ENCODE peak calls at places on chromosomes 12 and 14, in five cellular contexts. One of them, this sample, is unnamed.

GRCh38 chr14:94342334-94342934 is 19.3 kb upstream of the SERPINA6 start:
- DNase-seq in Panc1: peak; percentile 93
- DNase-seq in GM23338: no peak
- DNase-seq in A549: peak; percentile 90
- DNase-seq in HCT116: peak; percentile 95
- DNase-seq in this sample: peak; percentile 19

GRCh38 chr12:125639826-125640225 is 574.6 kb downstream of the AACS start:
- DNase-seq in Panc1: no peak
- DNase-seq in A549: no peak
- DNase-seq in GM23338: no peak
- DNase-seq in HCT116: no peak
- DNase-seq in this sample: no peak

GRCh38 chr12:120783197-120783596 is 57.6 kb downstream of the ACADS start:
- DNase-seq in HCT116: peak; percentile 33
- DNase-seq in A549: no peak
- DNase-seq in Panc1: no peak
- DNase-seq in GM23338: no peak
- DNase-seq in this sample: no peak

GRCh38 chr12:38159092-38159551 is 157.5 kb upstream of the ALG10B start:
- DNase-seq in A549: no peak
- DNase-seq in GM23338: no peak
- DNase-seq in HCT116: no peak
- DNase-seq in Panc1: no peak
- DNase-seq in this sample: no peak

GRCh38 chr12:40152783-40153383 is 47.0 kb upstream of the SLC2A13 start:
- DNase-seq in Panc1: peak; percentile 13
- DNase-seq in HCT116: peak; percentile 24
- DNase-seq in GM23338: peak; percentile 65
- DNase-seq in A549: peak; percentile 65
- DNase-seq in this sample: peak; percentile 14

GRCh38 chr12:4763549-4763948 is 43.3 kb downstream of the GALNT8 start:
- DNase-seq in A549: peak; percentile 66
- DNase-seq in HCT116: peak; percentile 45
- DNase-seq in GM23338: peak; percentile 96
- DNase-seq in Panc1: no peak
- DNase-seq in this sample: peak; percentile 38

GRCh38 chr12:61821381-61821780 is 438.8 kb upstream of the USP15 start:
- DNase-seq in Panc1: no peak
- DNase-seq in GM23338: no peak
- DNase-seq in A549: no peak
- DNase-seq in HCT116: no peak
- DNase-seq in this sample: no peak

GRCh38 chr14:88895116-88895515 is 70.7 kb downstream of the TTC8 start:
- DNase-seq in GM23338: no peak
- DNase-seq in HCT116: no peak
- DNase-seq in Panc1: no peak
- DNase-seq in A549: peak; percentile 14
- DNase-seq in this sample: no peak

GRCh38 chr12:59459966-59460365 is 135.9 kb upstream of the SLC16A7 start:
- DNase-seq in GM23338: peak; percentile 11
- DNase-seq in A549: no peak
- DNase-seq in HCT116: no peak
- DNase-seq in Panc1: no peak
- DNase-seq in this sample: no peak

GRCh38 chr12:92356405-92356804 is 210.8 kb upstream of the BTG1 start:
- DNase-seq in Panc1: no peak
- DNase-seq in HCT116: no peak
- DNase-seq in A549: no peak
- DNase-seq in GM23338: no peak
- DNase-seq in this sample: no peak

GRCh38 chr12:88142610-88142991 is 494 bp downstream of the TMTC3 start:
- DNase-seq in GM23338: peak; percentile 51
- DNase-seq in A549: peak; percentile 6
- DNase-seq in HCT116: no peak
- DNase-seq in Panc1: no peak
- DNase-seq in this sample: no peak

GRCh38 chr14:30333934-30334333 is 225.0 kb upstream of the G2E3 start:
- DNase-seq in Panc1: no peak
- DNase-seq in GM23338: no peak
- DNase-seq in HCT116: no peak
- DNase-seq in A549: no peak
- DNase-seq in this sample: no peak

GRCh38 chr12:109779382-109779781 is 53.8 kb downstream of the TRPV4 start:
- DNase-seq in Panc1: no peak
- DNase-seq in HCT116: no peak
- DNase-seq in A549: peak; percentile 44
- DNase-seq in GM23338: no peak
- DNase-seq in this sample: no peak

GRCh38 chr12:76241371-76241770 is 106.8 kb downstream of the BBS10 start:
- DNase-seq in A549: no peak
- DNase-seq in HCT116: no peak
- DNase-seq in Panc1: no peak
- DNase-seq in GM23338: no peak
- DNase-seq in this sample: no peak

GRCh38 chr12:72647139-72647538 is 375.0 kb downstream of the TRHDE start:
- DNase-seq in A549: no peak
- DNase-seq in Panc1: no peak
- DNase-seq in HCT116: no peak
- DNase-seq in GM23338: no peak
- DNase-seq in this sample: no peak

GRCh38 chr14:101065246-101065645 is 161.7 kb upstream of the RTL1 start:
- DNase-seq in Panc1: no peak
- DNase-seq in GM23338: no peak
- DNase-seq in A549: no peak
- DNase-seq in HCT116: no peak
- DNase-seq in this sample: no peak

GRCh38 chr14:24171422-24172260 is at the start of gene REC8:
- DNase-seq in HCT116: no peak
- DNase-seq in GM23338: peak; percentile 100
- DNase-seq in Panc1: no peak
- DNase-seq in A549: no peak
- DNase-seq in this sample: peak; percentile 97

GRCh38 chr12:120399531-120399930 is 30.6 kb upstream of the MSI1 start:
- DNase-seq in HCT116: no peak
- DNase-seq in GM23338: no peak
- DNase-seq in Panc1: no peak
- DNase-seq in A549: no peak
- DNase-seq in this sample: no peak

GRCh38 chr12:95763809-95764253 is 26.7 kb downstream of the NTN4 start:
- DNase-seq in HCT116: peak; percentile 52
- DNase-seq in Panc1: peak; percentile 82
- DNase-seq in GM23338: no peak
- DNase-seq in A549: peak; percentile 80
- DNase-seq in this sample: no peak

GRCh38 chr12:118190266-118190665 is 54.3 kb downstream of the PEBP1 start:
- DNase-seq in HCT116: no peak
- DNase-seq in Panc1: no peak
- DNase-seq in GM23338: peak; percentile 10
- DNase-seq in A549: no peak
- DNase-seq in this sample: peak; percentile 33

GRCh38 chr12:98725481-98726247 is 80.6 kb downstream of the APAF1 start:
- DNase-seq in Panc1: no peak
- DNase-seq in GM23338: peak; percentile 75
- DNase-seq in HCT116: peak; percentile 21
- DNase-seq in A549: peak; percentile 19
- DNase-seq in this sample: peak; percentile 46

GRCh38 chr12:12467222-12467621 is 95.4 kb downstream of the DUSP16 start:
- DNase-seq in GM23338: no peak
- DNase-seq in HCT116: no peak
- DNase-seq in Panc1: no peak
- DNase-seq in A549: no peak
- DNase-seq in this sample: no peak

GRCh38 chr12:80590085-80590484 is 117.3 kb upstream of the MYF6 start:
- DNase-seq in GM23338: peak; percentile 2
- DNase-seq in A549: no peak
- DNase-seq in Panc1: no peak
- DNase-seq in HCT116: no peak
- DNase-seq in this sample: no peak

GRCh38 chr12:76471579-76471978 is 88.0 kb downstream of the OSBPL8 start:
- DNase-seq in HCT116: no peak
- DNase-seq in GM23338: no peak
- DNase-seq in Panc1: no peak
- DNase-seq in A549: no peak
- DNase-seq in this sample: no peak

GRCh38 chr12:14514946-14515345 is 52.7 kb downstream of the PLBD1 start:
- DNase-seq in HCT116: no peak
- DNase-seq in GM23338: no peak
- DNase-seq in A549: no peak
- DNase-seq in Panc1: no peak
- DNase-seq in this sample: no peak

GRCh38 chr14:103404920-103405319 is 19.7 kb downstream of the MARK3 start:
- DNase-seq in Panc1: no peak
- DNase-seq in A549: no peak
- DNase-seq in HCT116: no peak
- DNase-seq in GM23338: no peak
- DNase-seq in this sample: no peak

GRCh38 chr12:58933068-58933681 is 12.9 kb upstream of the LRIG3 start:
- DNase-seq in HCT116: no peak
- DNase-seq in A549: no peak
- DNase-seq in GM23338: peak; percentile 34
- DNase-seq in Panc1: no peak
- DNase-seq in this sample: no peak

GRCh38 chr14:86739761-86740160 is 1209.8 kb downstream of the FLRT2 start:
- DNase-seq in Panc1: no peak
- DNase-seq in A549: no peak
- DNase-seq in HCT116: no peak
- DNase-seq in GM23338: no peak
- DNase-seq in this sample: no peak

DNA sequence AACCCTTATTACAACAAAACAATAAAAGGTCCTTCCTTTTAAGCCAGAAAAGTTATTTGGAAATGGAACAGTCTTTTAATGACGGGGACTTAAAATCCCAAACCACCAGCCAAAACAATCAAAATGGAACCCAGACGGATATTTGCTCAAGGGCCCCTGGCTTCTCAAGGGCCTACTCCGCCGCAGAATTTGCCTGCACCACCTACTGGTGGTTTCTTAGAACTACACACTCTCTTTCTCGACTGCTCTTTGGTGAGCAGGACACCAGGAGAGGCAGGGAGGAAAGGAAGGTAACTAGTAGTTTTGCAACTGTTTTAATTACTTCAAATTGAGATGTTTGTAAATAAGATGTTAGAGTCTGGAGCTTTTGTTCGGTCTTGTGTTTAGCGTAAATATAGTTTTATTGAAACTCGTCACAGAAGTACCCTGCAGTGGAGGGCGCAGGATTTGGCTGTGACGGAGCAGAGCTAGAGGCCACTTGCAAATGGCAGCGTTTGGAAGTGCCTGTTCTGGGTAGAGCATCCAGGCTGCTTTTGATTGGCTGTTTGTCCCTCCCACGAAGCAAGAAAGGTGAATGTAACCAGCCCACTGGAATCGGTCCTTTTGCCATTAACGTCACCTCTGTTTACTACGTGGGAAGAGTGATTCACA is 238.5 kb downstream of the CACNA1C start:
- DNase-seq in HCT116: peak; percentile 52
- DNase-seq in A549: peak; percentile 60
- DNase-seq in Panc1: peak; percentile 39
- DNase-seq in GM23338: peak; percentile 81
- DNase-seq in this sample: peak; percentile 56
- TF ChIP-seq REST in HCT116: no peak
- TF ChIP-seq REST in A549: no peak
- TF ChIP-seq REST in Panc1: no peak
- TF ChIP-seq REST in GM23338: no peak
- TF ChIP-seq REST in this sample: no peak

DNA sequence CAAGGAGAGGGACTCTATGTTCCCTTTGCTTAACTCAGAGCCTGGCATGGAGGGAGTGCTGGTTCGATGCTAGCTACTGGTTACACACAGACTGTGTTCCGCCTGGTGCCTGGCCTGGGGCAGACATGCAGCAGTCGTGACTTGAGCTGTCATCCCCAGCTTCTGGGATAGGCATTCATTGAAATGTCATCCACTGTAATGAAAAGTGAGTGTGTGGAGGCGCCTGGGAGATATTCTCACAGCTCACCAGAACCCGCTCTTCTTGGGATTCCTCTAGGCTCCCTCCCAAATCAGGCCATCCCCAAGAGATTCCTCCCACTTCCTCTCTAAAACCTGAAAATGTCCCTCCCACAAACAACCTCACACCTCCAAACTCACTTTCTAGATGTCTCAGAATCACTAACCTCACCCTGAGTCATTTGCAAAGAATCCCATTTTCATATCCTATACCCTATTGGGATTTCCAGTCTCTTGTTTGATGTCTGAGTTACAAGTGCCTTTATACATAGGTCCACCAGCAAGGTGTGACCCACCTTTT is 82.8 kb downstream of the CRACR2A start:
- DNase-seq in HCT116: no peak
- DNase-seq in A549: no peak
- DNase-seq in GM23338: no peak
- DNase-seq in Panc1: no peak
- DNase-seq in this sample: no peak
- TF ChIP-seq REST in HCT116: no peak
- TF ChIP-seq REST in A549: no peak
- TF ChIP-seq REST in GM23338: no peak
- TF ChIP-seq REST in Panc1: no peak
- TF ChIP-seq REST in this sample: no peak

GRCh38 chr14:90831821-90832220 is 15.6 kb upstream of the TTC7B start:
- DNase-seq in A549: no peak
- DNase-seq in HCT116: no peak
- DNase-seq in GM23338: no peak
- DNase-seq in Panc1: no peak
- DNase-seq in this sample: no peak
- TF ChIP-seq REST in A549: no peak
- TF ChIP-seq REST in HCT116: no peak
- TF ChIP-seq REST in GM23338: no peak
- TF ChIP-seq REST in Panc1: no peak
- TF ChIP-seq REST in this sample: no peak

DNA sequence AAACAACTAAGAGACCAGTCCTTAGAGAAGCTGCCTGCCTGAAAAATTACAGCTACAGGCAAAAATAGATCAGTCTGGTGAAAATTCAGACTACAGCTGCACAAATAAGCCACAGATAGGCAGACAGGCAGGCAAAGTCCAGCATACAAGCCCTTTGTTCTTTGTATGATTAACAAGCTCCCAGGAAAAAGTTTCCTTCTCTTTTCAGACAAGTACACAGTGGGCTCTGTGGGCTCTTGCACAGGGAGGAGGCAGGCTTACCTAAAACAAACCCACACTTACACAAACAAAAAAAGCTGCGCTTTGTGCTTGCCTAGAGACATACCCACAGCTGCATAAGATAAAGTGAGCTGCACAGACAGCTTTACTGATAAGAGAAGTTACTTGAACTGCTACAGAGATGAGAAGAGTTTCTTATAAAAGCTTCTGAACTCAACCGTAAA is 7.7 kb downstream of the OR6C68 start:
- DNase-seq in HCT116: no peak
- DNase-seq in Panc1: no peak
- DNase-seq in GM23338: no peak
- DNase-seq in A549: no peak
- DNase-seq in this sample: no peak
- TF ChIP-seq REST in HCT116: no peak
- TF ChIP-seq REST in Panc1: no peak
- TF ChIP-seq REST in GM23338: no peak
- TF ChIP-seq REST in A549: no peak
- TF ChIP-seq REST in this sample: no peak

GRCh38 chr14:53870997-53871396 is 85.6 kb downstream of the BMP4 start:
- DNase-seq in HCT116: no peak
- DNase-seq in GM23338: no peak
- DNase-seq in Panc1: no peak
- DNase-seq in A549: no peak
- DNase-seq in this sample: no peak
- TF ChIP-seq REST in HCT116: no peak
- TF ChIP-seq REST in GM23338: no peak
- TF ChIP-seq REST in Panc1: no peak
- TF ChIP-seq REST in A549: no peak
- TF ChIP-seq REST in this sample: no peak

This sample was measured in SK-N-SH.